ENCODE peak calls at places on chromosome 20, in ten cellular contexts. D, G, H, F, W, S, L, A, E and Q are unnamed samples.

GRCh38 chr20:58306421-58307261 is 2.9 kb upstream of the RAB22A start:
- DNase-seq in D (peak; percentile 33), G (no peak), H (peak; percentile 18), F (peak; percentile 93), W (no peak), S (peak; percentile 52), L (peak; percentile 49), A (peak; percentile 41), E (no peak), Q (peak; percentile 24)

GRCh38 chr20:61533231-61533631 is 281.2 kb downstream of the CDH4 start:
- DNase-seq in D (no peak), G (no peak), H (no peak), F (no peak), W (no peak), S (no peak), L (no peak), A (no peak), E (no peak), Q (no peak)

GRCh38 chr20:53138454-53139291 is 166.5 kb downstream of the TSHZ2 start:
- DNase-seq in D (no peak), G (no peak), H (no peak), F (no peak), W (no peak), S (no peak), L (no peak), A (no peak), E (no peak), Q (peak; percentile 52)

GRCh38 chr20:53872561-53873248 is 197.7 kb downstream of the BCAS1 start:
- DNase-seq in D (peak; percentile 37), G (no peak), H (no peak), F (no peak), W (no peak), S (peak; percentile 44), L (peak; percentile 10), A (no peak), E (no peak), Q (peak; percentile 90)

GRCh38 chr20:24672886-24673677 is 203.7 kb downstream of the SYNDIG1 start:
- DNase-seq in D (peak; percentile 92), G (no peak), H (no peak), F (peak; percentile 70), W (peak; percentile 83), S (no peak), L (no peak), A (no peak), E (no peak), Q (no peak)

GRCh38 chr20:62702886-62703852 is 5.5 kb upstream of the NTSR1 start:
- DNase-seq in D (peak; percentile 83), G (peak; percentile 85), H (peak; percentile 37), F (peak; percentile 82), W (peak; percentile 85), S (no peak), L (no peak), A (no peak), E (no peak), Q (no peak)

GRCh38 chr20:1800777-1801176 is 94.4 kb upstream of the SIRPA start:
- DNase-seq in D (peak; percentile 62), G (no peak), H (no peak), F (peak; percentile 61), W (no peak), S (no peak), L (no peak), A (no peak), E (peak; percentile 18), Q (no peak)

GRCh38 chr20:34825530-34826362 is at the start of gene NCOA6:
- DNase-seq in D (peak; percentile 90), G (peak; percentile 69), H (peak; percentile 57), F (peak; percentile 59), W (peak; percentile 60), S (peak; percentile 89), L (peak; percentile 89), A (peak; percentile 93), E (peak; percentile 87), Q (peak; percentile 85)

GRCh38 chr20:45020236-45020886 is 54.0 kb downstream of the STK4 start:
- DNase-seq in D (no peak), G (no peak), H (no peak), F (peak; percentile 18), W (no peak), S (no peak), L (no peak), A (no peak), E (no peak), Q (no peak)

GRCh38 chr20:55701467-55701866 is 303.9 kb downstream of the CBLN4 start:
- DNase-seq in D (no peak), G (no peak), H (no peak), F (peak; percentile 32), W (no peak), S (no peak), L (no peak), A (no peak), E (no peak), Q (no peak)